ENCODE peak calls at places on chromosomes 12 and 14, in nine cellular contexts. E, G, W, Y, A, X, O, V and R are unnamed samples.

GRCh38 chr14:45970589-45970988 is 681.0 kb downstream of the RPL10L start:
- DNase-seq in E (no peak), G (no peak), W (no peak), Y (no peak), A (no peak), X (no peak), O (no peak), V (no peak), R (no peak)

GRCh38 chr14:72962829-72963312 is 36.6 kb downstream of the DCAF4 start:
- DNase-seq in E (no peak), G (no peak), W (no peak), Y (peak; percentile 74), A (no peak), X (peak; percentile 27), O (peak; percentile 47), V (peak; percentile 95), R (no peak)

GRCh38 chr12:15788266-15789214 is 648 bp downstream of the EPS8 start:
- DNase-seq in E (no peak), G (peak; percentile 48), W (no peak), Y (peak; percentile 30), A (peak; percentile 28), X (no peak), O (peak; percentile 68), V (peak; percentile 61), R (peak; percentile 48)

GRCh38 chr14:98937021-98937420 is 335.0 kb downstream of the BCL11B start:
- DNase-seq in E (no peak), G (no peak), W (no peak), Y (no peak), A (no peak), X (no peak), O (no peak), V (no peak), R (no peak)

GRCh38 chr12:123723765-123724164 is 11.6 kb downstream of the ATP6V0A2 start:
- DNase-seq in E (no peak), G (no peak), W (no peak), Y (no peak), A (no peak), X (no peak), O (no peak), V (no peak), R (no peak)

GRCh38 chr14:31435276-31435675 is 14.9 kb upstream of the HEATR5A start:
- DNase-seq in E (no peak), G (no peak), W (no peak), Y (no peak), A (no peak), X (no peak), O (no peak), V (peak; percentile 87), R (no peak)

GRCh38 chr12:117334855-117335587 is 26.4 kb downstream of the NOS1 start:
- DNase-seq in E (no peak), G (no peak), W (no peak), Y (no peak), A (no peak), X (no peak), O (no peak), V (peak; percentile 4), R (no peak)

GRCh38 chr14:28766505-28767238 is at the start of gene FOXG1:
- DNase-seq in E (no peak), G (no peak), W (no peak), Y (no peak), A (no peak), X (peak; percentile 79), O (no peak), V (peak; percentile 51), R (no peak)

GRCh38 chr14:51035611-51036192 is 59.2 kb downstream of the TRIM9 start:
- DNase-seq in E (no peak), G (no peak), W (no peak), Y (no peak), A (no peak), X (no peak), O (no peak), V (peak; percentile 26), R (no peak)

GRCh38 chr14:53295985-53296582 is 143.0 kb upstream of the DDHD1 start:
- DNase-seq in E (no peak), G (no peak), W (peak; percentile 57), Y (no peak), A (no peak), X (peak; percentile 22), O (no peak), V (peak; percentile 37), R (peak; percentile 19)

GRCh38 chr14:60882219-60882618 is 98.7 kb downstream of the TRMT5 start:
- DNase-seq in E (no peak), G (no peak), W (no peak), Y (no peak), A (no peak), X (no peak), O (no peak), V (no peak), R (no peak)

GRCh38 chr14:104092931-104093365 is 7.4 kb downstream of the ASPG start:
- DNase-seq in E (no peak), G (no peak), W (no peak), Y (no peak), A (peak; percentile 8), X (no peak), O (peak; percentile 18), V (no peak), R (no peak)

GRCh38 chr12:112183141-112183581 is 57.8 kb downstream of the TRAFD1 start:
- DNase-seq in E (no peak), G (no peak), W (no peak), Y (no peak), A (no peak), X (no peak), O (no peak), V (peak; percentile 73), R (no peak)

GRCh38 chr12:10283028-10283427 is 24.6 kb upstream of the KLRD1 start:
- DNase-seq in E (no peak), G (no peak), W (no peak), Y (no peak), A (no peak), X (no peak), O (no peak), V (peak; percentile 5), R (no peak)

DNA sequence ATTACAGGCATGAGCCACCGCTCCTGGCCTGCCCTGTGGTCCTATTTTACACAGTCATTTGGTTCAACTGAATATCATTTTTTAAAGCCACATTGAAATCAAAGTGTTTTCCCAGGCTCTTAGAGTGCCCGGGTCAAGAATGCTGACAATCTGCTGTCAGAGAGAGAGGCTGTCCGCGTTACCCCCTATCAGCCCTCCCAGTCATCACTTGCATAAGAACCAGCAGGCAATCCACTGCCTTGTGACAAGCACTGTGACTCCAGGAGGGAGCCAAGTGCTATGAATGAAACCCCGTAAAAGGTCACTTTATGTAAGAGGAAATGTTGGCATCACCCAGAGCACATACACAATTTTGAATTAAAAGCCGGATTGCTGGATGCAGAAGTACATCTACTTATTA is 13.5 kb downstream of the PHLDA1 start:
- DNase-seq in E (no peak), G (no peak), W (no peak), Y (no peak), A (peak; percentile 49), X (no peak), O (no peak), V (peak; percentile 52), R (no peak)
- H3K4me1 ChIP-seq in E (peaks cover 24% of the 10 kb centered on the region), G (peaks cover 8% of the 10 kb centered on the region), W (no peaks in the 10 kb centered on the region), Y (peaks cover 7% of the 10 kb centered on the region), A (peaks cover 10% of the 10 kb centered on the region), X (peaks cover 11% of the 10 kb centered on the region), O (no peaks in the 10 kb centered on the region), V (peaks cover 9% of the 10 kb centered on the region), R (peaks cover 30% of the 10 kb centered on the region)

GRCh38 chr12:52045794-52046199 is 5.4 kb upstream of the NR4A1 start:
- DNase-seq in E (no peak), G (no peak), W (no peak), Y (no peak), A (no peak), X (no peak), O (peak; percentile 82), V (no peak), R (no peak)
- H3K4me3 ChIP-seq in E (no peak overlapping the region), G (no peak overlapping the region), W (no peak overlapping the region), Y (no peak overlapping the region), A (peak overlapping the region; percentile 65), X (no peak overlapping the region), O (no peak overlapping the region), V (no peak overlapping the region), R (no peak overlapping the region)

DNA sequence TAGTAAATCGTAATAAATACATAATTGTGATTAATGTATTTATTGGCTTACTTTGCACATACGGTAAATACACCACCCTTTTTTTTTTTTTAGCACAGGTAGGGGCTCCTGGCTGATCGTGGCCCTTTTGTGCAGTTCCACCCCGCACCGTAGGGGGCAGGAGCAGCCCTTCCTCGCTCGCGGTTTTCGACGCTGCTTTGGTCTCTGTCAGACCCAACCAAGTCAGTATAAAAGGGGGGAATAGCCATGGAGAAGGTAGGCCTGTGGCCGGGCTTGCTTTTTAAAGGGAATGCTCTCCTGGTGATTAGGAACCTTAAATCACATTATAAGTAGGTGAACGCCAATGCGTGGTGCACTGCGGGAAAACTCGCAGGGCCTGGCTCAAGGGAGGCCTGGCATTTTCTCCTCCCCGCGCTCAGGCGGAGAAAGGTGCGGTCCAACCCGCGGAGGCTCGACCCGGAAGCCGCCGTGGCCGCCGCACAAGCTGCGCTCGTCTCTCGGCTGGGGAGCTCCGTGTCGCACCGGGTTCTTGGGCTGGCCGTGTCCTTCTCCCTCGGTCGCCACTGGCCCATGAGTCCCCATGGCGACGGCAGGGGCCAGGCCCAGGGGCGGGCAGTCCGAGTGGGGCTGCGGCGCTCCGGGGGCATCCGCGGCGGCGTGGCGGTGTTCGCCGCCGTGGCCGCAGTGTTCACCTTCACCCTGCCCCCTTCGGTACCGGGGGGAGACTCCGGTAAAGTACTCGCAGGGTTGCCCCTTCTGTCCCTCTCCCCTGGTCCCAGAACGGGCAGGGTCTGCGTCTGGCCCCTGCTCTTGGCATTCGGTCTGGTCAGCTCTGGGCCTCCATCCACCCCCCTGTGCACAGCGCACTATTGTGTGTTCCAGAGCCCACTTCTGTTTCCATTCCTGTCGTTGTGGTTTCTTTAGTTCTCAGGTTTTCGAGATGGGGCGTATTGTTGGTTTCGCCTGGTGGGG is at the start of gene TMEM260:
- DNase-seq in E (peak; percentile 82), G (peak; percentile 85), W (peak; percentile 92), Y (peak; percentile 81), A (peak; percentile 85), X (peak; percentile 81), O (peak; percentile 92), V (peak; percentile 83), R (peak; percentile 93)
- H3K27ac ChIP-seq in E (peak within 1 kb of the TSS; percentile 82), G (peak within 1 kb of the TSS; percentile 51), W (peak within 1 kb of the TSS; percentile 11), Y (peak within 1 kb of the TSS; percentile 86), A (peak within 1 kb of the TSS; percentile 87), X (peak within 1 kb of the TSS; percentile 95), O (peak within 1 kb of the TSS; percentile 67), V (peak within 1 kb of the TSS; percentile 93), R (peak within 1 kb of the TSS; percentile 84)

GRCh38 chr14:75175677-75176141 is 703 bp downstream of the TMED10 start:
- DNase-seq in E (no peak), G (no peak), W (no peak), Y (no peak), A (no peak), X (no peak), O (no peak), V (no peak), R (no peak)

GRCh38 chr14:75168586-75169335 is 7.7 kb downstream of the TMED10 start:
- DNase-seq in E (no peak), G (no peak), W (no peak), Y (no peak), A (no peak), X (no peak), O (no peak), V (no peak), R (no peak)

GRCh38 chr14:75170797-75171196 is 5.6 kb downstream of the TMED10 start:
- DNase-seq in E (no peak), G (no peak), W (no peak), Y (no peak), A (no peak), X (no peak), O (no peak), V (no peak), R (no peak)

GRCh38 chr14:75176142-75176820 is at the start of gene TMED10:
- DNase-seq in E (peak; percentile 87), G (peak; percentile 87), W (peak; percentile 95), Y (peak; percentile 89), A (peak; percentile 88), X (peak; percentile 75), O (peak; percentile 94), V (peak; percentile 83), R (peak; percentile 95)

GRCh38 chr14:75174066-75174465 is 2.3 kb downstream of the TMED10 start:
- DNase-seq in E (no peak), G (no peak), W (no peak), Y (no peak), A (no peak), X (no peak), O (no peak), V (no peak), R (no peak)
- H3K4me1 ChIP-seq in E (peaks cover 33% of the 10 kb centered on the region), G (peaks cover 34% of the 10 kb centered on the region), W (peaks cover 29% of the 10 kb centered on the region), Y (peaks cover 39% of the 10 kb centered on the region), A (peaks cover 78% of the 10 kb centered on the region), X (peaks cover 11% of the 10 kb centered on the region), O (peaks cover 18% of the 10 kb centered on the region), V (no peaks in the 10 kb centered on the region), R (peaks cover 36% of the 10 kb centered on the region)